ENCODE peak calls at places on chromosomes 7 and 10, in ten cellular contexts. N is HL-60, P is GM12878, O is H1, J is spleen, K is upper lobe of left lung, W is HCT116, Y is sigmoid colon, Q is SK-N-SH, G is stomach. T is an unnamed sample.

GRCh38 chr7:102444961-102445673 is 11.7 kb downstream of the ORAI2 start:
- DNase-seq in N (no peak), P (no peak), O (no peak), J (no peak), K (no peak), W (no peak), Y (no peak), Q (peak), G (no peak), T (no peak)

GRCh38 chr10:10353326-10353725 is 664.3 kb upstream of the CELF2 start:
- DNase-seq in N (no peak), P (no peak), O (no peak), J (no peak), K (no peak), W (no peak), Y (no peak), Q (no peak), G (no peak), T (no peak)

GRCh38 chr10:132001238-132001977 is 19.7 kb upstream of the BNIP3 start:
- DNase-seq in N (no peak), P (no peak), O (peak), J (no peak), K (peak), W (no peak), Y (peak), Q (no peak), G (no peak), T (no peak)

GRCh38 chr10:89481662-89482061 is 53.7 kb downstream of the SLC16A12 start:
- DNase-seq in N (no peak), P (no peak), O (no peak), J (no peak), K (no peak), W (no peak), Y (no peak), Q (no peak), G (no peak), T (no peak)

GRCh38 chr7:30222519-30223213 is 61.7 kb upstream of the ZNRF2 start:
- DNase-seq in N (no peak), P (no peak), O (no peak), J (no peak), K (no peak), W (no peak), Y (no peak), Q (no peak), G (no peak), T (no peak)

GRCh38 chr7:80643336-80643925 is 5.0 kb downstream of the CD36 start:
- DNase-seq in N (no peak), P (no peak), O (no peak), J (no peak), K (no peak), W (no peak), Y (no peak), Q (no peak), G (no peak), T (no peak)

GRCh38 chr7:127035203-127035849 is 217.4 kb downstream of the GRM8 start:
- DNase-seq in N (no peak), P (no peak), O (no peak), J (no peak), K (no peak), W (no peak), Y (no peak), Q (no peak), G (no peak), T (no peak)

GRCh38 chr10:77865585-77866324 is 60.8 kb downstream of the DLG5 start:
- DNase-seq in N (no peak), P (no peak), O (no peak), J (no peak), K (no peak), W (no peak), Y (no peak), Q (no peak), G (peak), T (peak)

GRCh38 chr10:89184638-89185037 is 22.5 kb downstream of the CH25H start:
- DNase-seq in N (no peak), P (no peak), O (no peak), J (no peak), K (no peak), W (no peak), Y (no peak), Q (no peak), G (no peak), T (no peak)

GRCh38 chr7:12788591-12788990 is 101.2 kb downstream of the ARL4A start:
- DNase-seq in N (no peak), P (no peak), O (no peak), J (no peak), K (no peak), W (no peak), Y (no peak), Q (no peak), G (no peak), T (no peak)

GRCh38 chr7:96548664-96549063 is 161.0 kb downstream of the SEM1 start:
- DNase-seq in N (no peak), P (no peak), O (no peak), J (no peak), K (no peak), W (no peak), Y (no peak), Q (no peak), G (no peak), T (no peak)

GRCh38 chr7:114158275-114158674 is 239.5 kb upstream of the PPP1R3A start:
- DNase-seq in N (no peak), P (no peak), O (no peak), J (no peak), K (no peak), W (no peak), Y (no peak), Q (no peak), G (no peak), T (no peak)

GRCh38 chr7:70015353-70015752 is 417.1 kb downstream of the AUTS2 start:
- DNase-seq in N (no peak), P (no peak), O (no peak), J (no peak), K (no peak), W (no peak), Y (no peak), Q (no peak), G (no peak), T (no peak)

GRCh38 chr10:123642697-123643096 is 23.5 kb upstream of the GPR26 start:
- DNase-seq in N (no peak), P (no peak), O (peak), J (no peak), K (no peak), W (no peak), Y (no peak), Q (no peak), G (peak), T (no peak)

GRCh38 chr10:43390791-43391190 is 18.2 kb downstream of the HNRNPF start:
- DNase-seq in N (peak), P (no peak), O (no peak), J (peak), K (no peak), W (no peak), Y (peak), Q (peak), G (no peak), T (no peak)

GRCh38 chr7:127938588-127938987 is 92.6 kb downstream of the LRRC4 start:
- DNase-seq in N (no peak), P (no peak), O (no peak), J (no peak), K (no peak), W (no peak), Y (no peak), Q (no peak), G (no peak), T (no peak)

GRCh38 chr10:48580236-48580635 is 24.6 kb downstream of the ARHGAP22 start:
- DNase-seq in N (no peak), P (no peak), O (no peak), J (no peak), K (no peak), W (no peak), Y (no peak), Q (no peak), G (no peak), T (no peak)

GRCh38 chr7:112529486-112529885 is 48.7 kb downstream of the LSMEM1 start:
- DNase-seq in N (no peak), P (no peak), O (no peak), J (no peak), K (no peak), W (no peak), Y (no peak), Q (no peak), G (no peak), T (no peak)

GRCh38 chr7:44099669-44100068 is 4.5 kb upstream of the AEBP1 start:
- DNase-seq in N (no peak), P (no peak), O (no peak), J (no peak), K (no peak), W (no peak), Y (no peak), Q (no peak), G (no peak), T (no peak)

GRCh38 chr7:65978891-65979582 is 3.0 kb downstream of the GUSB start:
- DNase-seq in N (no peak), P (no peak), O (no peak), J (peak), K (no peak), W (no peak), Y (no peak), Q (no peak), G (no peak), T (no peak)

GRCh38 chr7:47573758-47574472 is 8.0 kb downstream of the TNS3 start:
- DNase-seq in N (no peak), P (no peak), O (no peak), J (no peak), K (peak), W (no peak), Y (no peak), Q (peak), G (peak), T (peak)

GRCh38 chr10:121088524-121088923 is 237.4 kb downstream of the WDR11 start:
- DNase-seq in N (no peak), P (no peak), O (peak), J (no peak), K (peak), W (no peak), Y (no peak), Q (peak), G (no peak), T (no peak)

GRCh38 chr7:28354601-28355062 is 57.7 kb upstream of the CREB5 start:
- DNase-seq in N (no peak), P (no peak), O (no peak), J (no peak), K (no peak), W (no peak), Y (no peak), Q (no peak), G (no peak), T (no peak)

GRCh38 chr7:10998984-10999757 is 25.5 kb downstream of the PHF14 start:
- DNase-seq in N (no peak), P (no peak), O (no peak), J (no peak), K (no peak), W (no peak), Y (no peak), Q (no peak), G (no peak), T (no peak)

GRCh38 chr7:137354361-137354760 is 10.8 kb upstream of the PTN start:
- DNase-seq in N (no peak), P (no peak), O (no peak), J (no peak), K (no peak), W (no peak), Y (no peak), Q (no peak), G (no peak), T (no peak)

GRCh38 chr7:82430518-82431465 is 12.8 kb downstream of the CACNA2D1 start:
- DNase-seq in N (no peak), P (no peak), O (no peak), J (no peak), K (no peak), W (no peak), Y (no peak), Q (no peak), G (no peak), T (no peak)

GRCh38 chr7:154587812-154588211 is 415.1 kb downstream of the PAXIP1 start:
- DNase-seq in N (no peak), P (no peak), O (no peak), J (no peak), K (no peak), W (no peak), Y (no peak), Q (no peak), G (no peak), T (no peak)

GRCh38 chr10:47009215-47009838 is 98.1 kb downstream of the PTPN20 start:
- DNase-seq in N (no peak), P (no peak), O (no peak), J (no peak), K (peak), W (no peak), Y (no peak), Q (no peak), G (no peak), T (no peak)

GRCh38 chr7:144001543-144001942 is 1.4 kb downstream of the OR6B1 start:
- DNase-seq in N (no peak), P (no peak), O (no peak), J (no peak), K (no peak), W (no peak), Y (no peak), Q (no peak), G (no peak), T (no peak)

GRCh38 chr7:70776627-70777101 is 355.3 kb upstream of the GALNT17 start:
- DNase-seq in N (no peak), P (peak), O (no peak), J (no peak), K (no peak), W (no peak), Y (no peak), Q (no peak), G (no peak), T (peak)

GRCh38 chr7:158812684-158813083 is 16.6 kb downstream of the ESYT2 start:
- DNase-seq in N (no peak), P (no peak), O (no peak), J (no peak), K (no peak), W (no peak), Y (no peak), Q (no peak), G (no peak), T (no peak)

GRCh38 chr10:14812271-14812670 is 25.6 kb downstream of the CDNF start:
- DNase-seq in N (no peak), P (no peak), O (no peak), J (no peak), K (no peak), W (no peak), Y (no peak), Q (no peak), G (no peak), T (no peak)

GRCh38 chr10:74485283-74485682 is 334.3 kb downstream of the ADK start:
- DNase-seq in N (no peak), P (no peak), O (no peak), J (no peak), K (no peak), W (no peak), Y (no peak), Q (no peak), G (no peak), T (no peak)

GRCh38 chr7:53657586-53657985 is 622.2 kb downstream of the POM121L12 start:
- DNase-seq in N (no peak), P (no peak), O (no peak), J (no peak), K (no peak), W (no peak), Y (no peak), Q (no peak), G (no peak), T (no peak)

GRCh38 chr10:12848439-12849173 is 152.9 kb downstream of the CCDC3 start:
- DNase-seq in N (no peak), P (no peak), O (no peak), J (no peak), K (no peak), W (no peak), Y (no peak), Q (no peak), G (no peak), T (no peak)

GRCh38 chr10:12844796-12845524 is 156.6 kb downstream of the CCDC3 start:
- DNase-seq in N (no peak), P (no peak), O (no peak), J (no peak), K (no peak), W (peak), Y (peak), Q (peak), G (no peak), T (no peak)

GRCh38 chr10:12849351-12850181 is 151.9 kb downstream of the CCDC3 start:
- DNase-seq in N (no peak), P (no peak), O (no peak), J (no peak), K (no peak), W (no peak), Y (no peak), Q (peak), G (no peak), T (peak)

GRCh38 chr10:12847361-12847975 is 154.0 kb downstream of the CCDC3 start:
- DNase-seq in N (no peak), P (no peak), O (peak), J (no peak), K (no peak), W (peak), Y (no peak), Q (peak), G (no peak), T (no peak)

GRCh38 chr10:12846718-12847117 is 154.8 kb downstream of the CCDC3 start:
- DNase-seq in N (no peak), P (no peak), O (no peak), J (no peak), K (no peak), W (no peak), Y (no peak), Q (no peak), G (no peak), T (no peak)
- TF ChIP-seq CTCF in N (no peak), P (no peak), O (no peak), J (no peak), K (no peak), W (no peak), Y (no peak), Q (no peak), G (no peak), T (no peak)

DNA sequence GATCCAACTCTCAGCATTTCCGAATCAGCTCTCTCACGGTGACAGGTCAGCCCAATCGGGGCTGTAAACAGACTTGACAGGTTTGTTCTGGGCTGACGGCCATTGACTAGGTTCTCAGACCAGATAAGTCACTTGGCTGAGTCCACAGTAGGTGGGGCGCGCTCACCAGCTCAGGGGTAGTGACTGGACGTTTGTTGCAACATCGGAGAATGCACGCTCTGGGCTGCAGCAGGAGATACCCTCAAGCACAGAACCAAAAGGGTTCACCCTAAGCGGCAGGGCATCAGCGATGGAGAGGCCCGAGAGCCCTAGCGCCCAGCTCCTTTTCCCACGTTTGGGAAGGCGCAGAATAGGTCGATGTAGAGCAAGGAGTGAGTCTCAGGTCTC is 1.8 kb downstream of the KLLN start:
- DNase-seq in N (peak), P (peak), O (no peak), J (peak), K (peak), W (no peak), Y (peak), Q (no peak), G (peak), T (peak)
- TF ChIP-seq POLR2AphosphoS5 in N (no peak), P (no peak), O (no peak), J (no peak), K (no peak), W (no peak), Y (no peak), Q (no peak), G (peak), T (peak)

GRCh38 chr10:24417053-24417452 is 208.1 kb downstream of the KIAA1217 start:
- DNase-seq in N (no peak), P (no peak), O (no peak), J (no peak), K (no peak), W (no peak), Y (no peak), Q (no peak), G (no peak), T (no peak)

GRCh38 chr10:24416248-24416647 is 207.3 kb downstream of the KIAA1217 start:
- DNase-seq in N (no peak), P (no peak), O (no peak), J (no peak), K (peak), W (no peak), Y (peak), Q (no peak), G (no peak), T (peak)

GRCh38 chr10:24415455-24416169 is 206.7 kb downstream of the KIAA1217 start:
- DNase-seq in N (no peak), P (no peak), O (no peak), J (peak), K (peak), W (no peak), Y (peak), Q (peak), G (peak), T (peak)

GRCh38 chr10:24419067-24419466 is 210.1 kb downstream of the KIAA1217 start:
- DNase-seq in N (no peak), P (no peak), O (no peak), J (no peak), K (no peak), W (no peak), Y (no peak), Q (no peak), G (no peak), T (no peak)

GRCh38 chr10:24418532-24418931 is 209.6 kb downstream of the KIAA1217 start:
- DNase-seq in N (no peak), P (no peak), O (no peak), J (no peak), K (no peak), W (no peak), Y (no peak), Q (no peak), G (no peak), T (no peak)
- TF ChIP-seq CTCF in N (no peak), P (no peak), O (no peak), J (no peak), K (no peak), W (peak), Y (no peak), Q (peak), G (no peak), T (no peak)

DNA sequence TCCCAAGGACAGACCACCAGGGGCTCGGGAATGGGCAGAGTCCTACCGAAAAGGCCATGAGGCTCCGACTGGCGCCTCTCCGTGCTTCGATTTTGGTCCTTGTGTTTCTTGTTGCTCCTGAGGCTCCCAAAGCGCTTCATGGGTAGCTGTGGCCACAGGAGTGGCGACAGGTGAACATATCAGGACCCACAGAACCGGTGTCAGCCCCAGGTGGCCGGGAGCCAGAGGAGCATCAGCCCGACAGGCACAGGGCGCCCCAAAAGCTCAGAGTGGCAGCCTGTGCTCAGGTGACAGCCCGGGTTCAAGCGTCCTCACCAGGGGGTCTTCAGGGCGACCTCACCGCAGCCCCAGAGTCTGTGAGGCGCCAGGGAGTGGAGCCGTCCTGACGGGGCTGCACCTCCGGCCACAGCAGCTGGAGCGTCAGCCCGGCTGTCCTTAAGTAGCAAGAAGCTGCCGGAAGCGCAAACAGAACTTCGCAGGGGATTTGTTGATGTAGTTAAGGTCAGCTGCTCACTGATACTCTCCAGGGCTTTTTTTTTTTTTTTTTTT is 141.0 kb downstream of the PRKAG2 start:
- DNase-seq in N (no peak), P (no peak), O (no peak), J (no peak), K (no peak), W (no peak), Y (no peak), Q (no peak), G (no peak), T (no peak)
- TF ChIP-seq POLR2AphosphoS5 in N (no peak), P (no peak), O (no peak), J (peak), K (no peak), W (no peak), Y (no peak), Q (no peak), G (no peak), T (no peak)

DNA sequence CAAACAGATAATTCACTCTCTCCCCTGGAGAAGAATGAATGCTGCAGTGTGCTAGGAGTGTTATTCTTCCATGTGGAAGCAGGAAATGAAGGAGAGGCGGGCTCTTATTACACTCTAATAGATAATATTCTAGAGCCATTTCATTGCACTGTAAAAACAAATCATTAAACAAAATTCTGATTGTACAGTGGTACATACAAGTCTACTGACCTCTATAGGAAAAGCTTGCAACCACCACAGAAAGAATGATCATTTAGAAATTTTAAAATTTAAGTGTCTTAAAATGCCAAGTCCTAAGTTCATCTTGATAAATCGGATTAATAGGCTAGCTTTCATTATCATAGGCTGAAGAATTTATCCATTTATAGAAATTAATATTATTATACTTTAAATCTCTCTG is 960.3 kb upstream of the LRRN3 start:
- DNase-seq in N (no peak), P (no peak), O (no peak), J (no peak), K (no peak), W (no peak), Y (no peak), Q (peak), G (no peak), T (no peak)
- TF ChIP-seq CTCF in N (no peak), P (no peak), O (no peak), J (no peak), K (no peak), W (peak), Y (no peak), Q (peak), G (no peak), T (no peak)

GRCh38 chr7:33754933-33755928 is 150.1 kb upstream of the BMPER start:
- DNase-seq in N (no peak), P (no peak), O (no peak), J (no peak), K (no peak), W (no peak), Y (no peak), Q (peak), G (no peak), T (no peak)
- TF ChIP-seq POLR2AphosphoS5 in N (no peak), P (no peak), O (no peak), J (no peak), K (no peak), W (no peak), Y (no peak), Q (no peak), G (no peak), T (no peak)